ENCODE peak calls at places on chromosomes 7 and 10, in five cellular contexts. One of them, this sample, is unnamed.
A peak's percentile ranks its signal among the peaks of the same experiment; 100 is the strongest.

GRCh38 chr10:22170582-22170981 is 47.2 kb downstream of the EBLN1 start:
- DNase-seq in A673: no peak
- DNase-seq in activated CD4-positive, CD25-positive, alpha-beta regulatory T cell: no peak
- DNase-seq in sciatic nerve: no peak
- DNase-seq in stimulated activated CD4-positive, alpha-beta T cell treated with anti-CD3 and anti-CD28 coated beads, TNF-alpha, amount 100 ng/mL, for 48 hours: no peak
- DNase-seq in this sample: no peak

GRCh38 chr7:91230100-91230499 is 34.1 kb upstream of the FZD1 start:
- DNase-seq in activated CD4-positive, CD25-positive, alpha-beta regulatory T cell: no peak
- DNase-seq in sciatic nerve: no peak
- DNase-seq in stimulated activated CD4-positive, alpha-beta T cell treated with anti-CD3 and anti-CD28 coated beads, TNF-alpha, amount 100 ng/mL, for 48 hours: no peak
- DNase-seq in A673: no peak
- DNase-seq in this sample: no peak

GRCh38 chr10:109770000-109770399 is 153.3 kb downstream of the XPNPEP1 start:
- DNase-seq in activated CD4-positive, CD25-positive, alpha-beta regulatory T cell: no peak
- DNase-seq in stimulated activated CD4-positive, alpha-beta T cell treated with anti-CD3 and anti-CD28 coated beads, TNF-alpha, amount 100 ng/mL, for 48 hours: no peak
- DNase-seq in sciatic nerve: no peak
- DNase-seq in A673: no peak
- DNase-seq in this sample: no peak

GRCh38 chr10:108812296-108812695 is 1111.0 kb downstream of the XPNPEP1 start:
- DNase-seq in stimulated activated CD4-positive, alpha-beta T cell treated with anti-CD3 and anti-CD28 coated beads, TNF-alpha, amount 100 ng/mL, for 48 hours: no peak
- DNase-seq in activated CD4-positive, CD25-positive, alpha-beta regulatory T cell: no peak
- DNase-seq in sciatic nerve: no peak
- DNase-seq in A673: no peak
- DNase-seq in this sample: no peak

GRCh38 chr10:92757066-92757716 is 67.4 kb downstream of the HHEX start:
- DNase-seq in stimulated activated CD4-positive, alpha-beta T cell treated with anti-CD3 and anti-CD28 coated beads, TNF-alpha, amount 100 ng/mL, for 48 hours: no peak
- DNase-seq in A673: peak; percentile 56
- DNase-seq in sciatic nerve: peak; percentile 86
- DNase-seq in activated CD4-positive, CD25-positive, alpha-beta regulatory T cell: no peak
- DNase-seq in this sample: no peak

GRCh38 chr10:127694580-127695193 is 42.3 kb upstream of the FOXI2 start:
- DNase-seq in A673: peak; percentile 83
- DNase-seq in activated CD4-positive, CD25-positive, alpha-beta regulatory T cell: no peak
- DNase-seq in sciatic nerve: no peak
- DNase-seq in stimulated activated CD4-positive, alpha-beta T cell treated with anti-CD3 and anti-CD28 coated beads, TNF-alpha, amount 100 ng/mL, for 48 hours: peak; percentile 12
- DNase-seq in this sample: peak; percentile 61

GRCh38 chr10:73653701-73654100 is 2.1 kb downstream of the SYNPO2L start:
- DNase-seq in A673: peak; percentile 43
- DNase-seq in activated CD4-positive, CD25-positive, alpha-beta regulatory T cell: no peak
- DNase-seq in sciatic nerve: no peak
- DNase-seq in stimulated activated CD4-positive, alpha-beta T cell treated with anti-CD3 and anti-CD28 coated beads, TNF-alpha, amount 100 ng/mL, for 48 hours: no peak
- DNase-seq in this sample: no peak

GRCh38 chr7:30700941-30701340 is 18.7 kb upstream of the CRHR2 start:
- DNase-seq in A673: no peak
- DNase-seq in activated CD4-positive, CD25-positive, alpha-beta regulatory T cell: no peak
- DNase-seq in sciatic nerve: no peak
- DNase-seq in stimulated activated CD4-positive, alpha-beta T cell treated with anti-CD3 and anti-CD28 coated beads, TNF-alpha, amount 100 ng/mL, for 48 hours: no peak
- DNase-seq in this sample: no peak

GRCh38 chr7:8147004-8147403 is 115.0 kb downstream of the ICA1 start:
- DNase-seq in stimulated activated CD4-positive, alpha-beta T cell treated with anti-CD3 and anti-CD28 coated beads, TNF-alpha, amount 100 ng/mL, for 48 hours: no peak
- DNase-seq in A673: peak; percentile 32
- DNase-seq in activated CD4-positive, CD25-positive, alpha-beta regulatory T cell: no peak
- DNase-seq in sciatic nerve: no peak
- DNase-seq in this sample: no peak

GRCh38 chr7:29430279-29430949 is 133.2 kb upstream of the PRR15 start:
- DNase-seq in stimulated activated CD4-positive, alpha-beta T cell treated with anti-CD3 and anti-CD28 coated beads, TNF-alpha, amount 100 ng/mL, for 48 hours: no peak
- DNase-seq in sciatic nerve: no peak
- DNase-seq in A673: no peak
- DNase-seq in activated CD4-positive, CD25-positive, alpha-beta regulatory T cell: no peak
- DNase-seq in this sample: no peak

GRCh38 chr10:119737039-119737663 is 11.3 kb downstream of the INPP5F start:
- DNase-seq in stimulated activated CD4-positive, alpha-beta T cell treated with anti-CD3 and anti-CD28 coated beads, TNF-alpha, amount 100 ng/mL, for 48 hours: no peak
- DNase-seq in A673: peak; percentile 84
- DNase-seq in sciatic nerve: no peak
- DNase-seq in activated CD4-positive, CD25-positive, alpha-beta regulatory T cell: no peak
- DNase-seq in this sample: no peak

GRCh38 chr10:78871796-78872195 is 197.0 kb upstream of the ZMIZ1 start:
- DNase-seq in activated CD4-positive, CD25-positive, alpha-beta regulatory T cell: no peak
- DNase-seq in A673: no peak
- DNase-seq in sciatic nerve: no peak
- DNase-seq in stimulated activated CD4-positive, alpha-beta T cell treated with anti-CD3 and anti-CD28 coated beads, TNF-alpha, amount 100 ng/mL, for 48 hours: no peak
- DNase-seq in this sample: no peak

GRCh38 chr7:20172736-20173334 is 44.3 kb downstream of the MACC1 start:
- DNase-seq in stimulated activated CD4-positive, alpha-beta T cell treated with anti-CD3 and anti-CD28 coated beads, TNF-alpha, amount 100 ng/mL, for 48 hours: no peak
- DNase-seq in activated CD4-positive, CD25-positive, alpha-beta regulatory T cell: no peak
- DNase-seq in A673: peak; percentile 58
- DNase-seq in sciatic nerve: peak; percentile 73
- DNase-seq in this sample: peak; percentile 30

GRCh38 chr7:135713836-135714470 is 14.0 kb downstream of the SLC13A4 start:
- DNase-seq in stimulated activated CD4-positive, alpha-beta T cell treated with anti-CD3 and anti-CD28 coated beads, TNF-alpha, amount 100 ng/mL, for 48 hours: no peak
- DNase-seq in A673: no peak
- DNase-seq in activated CD4-positive, CD25-positive, alpha-beta regulatory T cell: no peak
- DNase-seq in sciatic nerve: no peak
- DNase-seq in this sample: no peak

This sample was measured in DND-41.